ENCODE peak calls at places on chromosomes 5 and 9, in four cellular contexts. M, E, R and L are unnamed samples.

GRCh38 chr5:116763987-116764866 is 189.6 kb upstream of the SEMA6A start:
- DNase-seq in M (no peak), R (no peak), E (no peak), L (no peak)

GRCh38 chr5:157920828-157921170 is 61.9 kb upstream of the CLINT1 start:
- DNase-seq in R (no peak), M (no peak), E (no peak), L (peak)

GRCh38 chr5:18745988-18746615 is 1111.8 kb downstream of the TAF11L14 start:
- DNase-seq in E (no peak), M (peak), R (peak), L (peak)

GRCh38 chr9:69173497-69173890 is 583 bp upstream of the TJP2 start:
- DNase-seq in E (no peak), M (peak), R (no peak), L (no peak)

GRCh38 chr9:111516061-111516465 is 8.9 kb upstream of the ZNF483 start:
- DNase-seq in E (peak), R (peak), M (no peak), L (no peak)

GRCh38 chr5:108461628-108462367 is 79.9 kb upstream of the FBXL17 start:
- DNase-seq in R (peak), M (no peak), E (no peak), L (no peak)

GRCh38 chr9:83382421-83382820 is 155.8 kb downstream of the FRMD3 start:
- DNase-seq in M (no peak), R (no peak), E (no peak), L (no peak)

GRCh38 chr9:28249424-28249823 is 676.1 kb upstream of the C9orf72 start:
- DNase-seq in R (no peak), M (no peak), E (no peak), L (no peak)

GRCh38 chr5:154157483-154158378 is 32.8 kb upstream of the GALNT10 start:
- DNase-seq in E (peak), M (no peak), R (no peak), L (no peak)

GRCh38 chr5:112205840-112206239 is 213.2 kb downstream of the EPB41L4A start:
- DNase-seq in M (no peak), E (peak), R (no peak), L (no peak)

GRCh38 chr5:57725628-57726504 is 243.3 kb upstream of the ACTBL2 start:
- DNase-seq in R (no peak), M (no peak), E (no peak), L (no peak)

GRCh38 chr9:109100543-109101201 is 19.1 kb downstream of the TMEM245 start:
- DNase-seq in M (no peak), R (no peak), E (no peak), L (no peak)

GRCh38 chr9:72947987-72948465 is 4.8 kb downstream of the ALDH1A1 start:
- DNase-seq in E (no peak), R (no peak), M (peak), L (no peak)

GRCh38 chr5:107831612-107832395 is 161.1 kb upstream of the EFNA5 start:
- DNase-seq in E (no peak), R (no peak), M (no peak), L (no peak)

GRCh38 chr5:62093411-62093810 is 212.6 kb upstream of the KIF2A start:
- DNase-seq in E (no peak), M (no peak), R (no peak), L (no peak)

GRCh38 chr5:149913449-149914419 is 30.9 kb downstream of the PDE6A start:
- DNase-seq in E (no peak), M (peak), R (no peak), L (no peak)

GRCh38 chr5:86979801-86980510 is 287.7 kb upstream of the RASA1 start:
- DNase-seq in E (no peak), R (peak), M (peak), L (no peak)

GRCh38 chr9:106753155-106753671 is 109.8 kb upstream of the ZNF462 start:
- DNase-seq in E (no peak), R (no peak), M (no peak), L (no peak)

GRCh38 chr9:124708633-124709032 is 62.5 kb downstream of the NR6A1 start:
- DNase-seq in E (no peak), R (peak), M (peak), L (peak)

GRCh38 chr5:96922452-96923244 is 13.2 kb upstream of the LNPEP start:
- DNase-seq in R (no peak), E (no peak), M (no peak), L (no peak)
- H3K9ac ChIP-seq in R (no peak), E (no peak), M (no peak), L (no peak)

GRCh38 chr9:127876026-127876763 is 1.3 kb downstream of the AK1 start:
- DNase-seq in M (no peak), R (no peak), E (no peak), L (peak)

GRCh38 chr9:127873886-127874285 is 3.6 kb downstream of the AK1 start:
- DNase-seq in E (no peak), R (no peak), M (peak), L (peak)

GRCh38 chr9:127873223-127873691 is 4.2 kb downstream of the AK1 start:
- DNase-seq in E (no peak), M (no peak), R (no peak), L (no peak)

GRCh38 chr9:127875306-127875966 is 2.0 kb downstream of the AK1 start:
- DNase-seq in R (no peak), E (no peak), M (no peak), L (no peak)

GRCh38 chr9:127874301-127875216 is 2.9 kb downstream of the AK1 start:
- DNase-seq in E (no peak), M (no peak), R (peak), L (no peak)
- H3K9ac ChIP-seq in E (no peak), M (no peak), R (no peak), L (no peak)

GRCh38 chr5:78025540-78025939 is 249.4 kb upstream of the TBCA start:
- DNase-seq in M (no peak), E (peak), R (no peak), L (no peak)
- H3K9ac ChIP-seq in M (no peak), E (no peak), R (no peak), L (no peak)

DNA sequence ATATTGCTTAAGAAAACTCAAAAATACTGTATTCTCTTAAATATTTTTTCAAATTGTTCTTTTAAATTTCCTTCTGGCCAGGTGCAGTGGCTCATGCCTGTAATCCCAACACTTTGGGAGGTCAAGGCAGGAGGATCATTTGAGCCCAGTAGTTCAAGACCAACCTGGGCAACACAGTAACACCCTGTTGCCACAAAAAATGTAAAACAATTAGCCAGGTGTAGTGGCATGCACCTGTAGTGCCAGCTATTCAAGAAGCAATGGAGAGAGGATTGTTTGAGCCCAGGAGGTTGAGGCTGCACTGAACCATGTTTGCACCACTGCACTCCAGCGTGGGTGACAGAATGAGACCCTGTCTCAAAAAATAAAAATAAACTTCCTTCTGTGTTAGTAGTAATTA is 94.3 kb downstream of the STRBP start:
- DNase-seq in M (no peak), R (no peak), E (no peak), L (no peak)
- H3K9ac ChIP-seq in M (no peak), R (no peak), E (no peak), L (no peak)